ENCODE peak calls at places on chromosomes 7 and 10, in seven cellular contexts. T is H54, O is occipital lobe, F is NCI-H345, N is RPMI8226, R is ovary, W is cardiac septum. H is an unnamed sample.
A peak's percentile ranks its signal among the peaks of the same experiment; 100 is the strongest.

GRCh38 chr10:17113346-17113745 is 16.3 kb downstream of the CUBN start:
- DNase-seq in T (peak; percentile 38), O (no peak), F (no peak), N (no peak), R (no peak), W (no peak), H (no peak)

GRCh38 chr7:37495574-37496184 is 47.0 kb upstream of the ELMO1 start:
- DNase-seq in T (no peak), O (no peak), F (peak; percentile 7), N (peak; percentile 26), R (no peak), W (no peak), H (peak; percentile 11)

GRCh38 chr7:115734643-115735042 is 295.9 kb downstream of the TFEC start:
- DNase-seq in T (no peak), O (no peak), F (no peak), N (no peak), R (no peak), W (no peak), H (no peak)

GRCh38 chr10:28812384-28813372 is 135.4 kb downstream of the BAMBI start:
- DNase-seq in T (no peak), O (no peak), F (no peak), N (no peak), R (no peak), W (no peak), H (no peak)

GRCh38 chr10:99551158-99551557 is 18.4 kb downstream of the NKX2-3 start:
- DNase-seq in T (no peak), O (no peak), F (peak; percentile 82), N (peak; percentile 62), R (no peak), W (no peak), H (peak; percentile 87)

GRCh38 chr7:2263176-2263575 is 21.1 kb downstream of the NUDT1 start:
- DNase-seq in T (no peak), O (no peak), F (no peak), N (no peak), R (no peak), W (no peak), H (no peak)

GRCh38 chr10:112475565-112476233 is 28.7 kb downstream of the VTI1A start:
- DNase-seq in T (no peak), O (no peak), F (no peak), N (no peak), R (no peak), W (no peak), H (no peak)

GRCh38 chr10:63767512-63767911 is 246.3 kb downstream of the REEP3 start:
- DNase-seq in T (no peak), O (no peak), F (no peak), N (no peak), R (no peak), W (no peak), H (peak; percentile 1)

GRCh38 chr7:79489371-79489770 is 35.9 kb upstream of the MAGI2 start:
- DNase-seq in T (no peak), O (no peak), F (peak; percentile 65), N (no peak), R (no peak), W (no peak), H (peak; percentile 39)

GRCh38 chr7:107505997-107506682 is 36.3 kb downstream of the GPR22 start:
- DNase-seq in T (no peak), O (no peak), F (peak; percentile 87), N (peak; percentile 85), R (no peak), W (no peak), H (peak; percentile 32)

GRCh38 chr7:116334555-116334954 is 124.2 kb downstream of the TES start:
- DNase-seq in T (no peak), O (no peak), F (no peak), N (no peak), R (no peak), W (no peak), H (no peak)

GRCh38 chr10:99682032-99682431 is 22.7 kb downstream of the ENTPD7 start:
- DNase-seq in T (no peak), O (no peak), F (no peak), N (no peak), R (no peak), W (no peak), H (no peak)

GRCh38 chr7:150951521-150951920 is 26.6 kb downstream of the KCNH2 start:
- DNase-seq in T (no peak), O (no peak), F (no peak), N (no peak), R (no peak), W (no peak), H (no peak)

GRCh38 chr10:30747633-30748032 is 118.1 kb upstream of the LYZL2 start:
- DNase-seq in T (peak; percentile 55), O (no peak), F (no peak), N (no peak), R (no peak), W (no peak), H (no peak)

GRCh38 chr7:91046322-91047088 is 217.7 kb upstream of the FZD1 start:
- DNase-seq in T (no peak), O (no peak), F (no peak), N (no peak), R (no peak), W (no peak), H (no peak)

GRCh38 chr10:14056545-14057332 is 274.0 kb downstream of the FRMD4A start:
- DNase-seq in T (no peak), O (no peak), F (no peak), N (no peak), R (no peak), W (no peak), H (peak; percentile 75)

GRCh38 chr10:63765126-63765525 is 243.9 kb downstream of the REEP3 start:
- DNase-seq in T (peak; percentile 8), O (no peak), F (no peak), N (no peak), R (no peak), W (no peak), H (no peak)

GRCh38 chr10:4385491-4385890 is 440.5 kb upstream of the AKR1E2 start:
- DNase-seq in T (no peak), O (no peak), F (no peak), N (no peak), R (no peak), W (no peak), H (no peak)

GRCh38 chr7:106065560-106066500 is 46.3 kb downstream of the SYPL1 start:
- DNase-seq in T (no peak), O (peak; percentile 10), F (no peak), N (no peak), R (no peak), W (no peak), H (no peak)

GRCh38 chr7:115838829-115839228 is 191.7 kb downstream of the TFEC start:
- DNase-seq in T (no peak), O (no peak), F (no peak), N (no peak), R (no peak), W (no peak), H (no peak)

GRCh38 chr10:29675984-29676383 is 41.2 kb upstream of the SVIL start:
- DNase-seq in T (no peak), O (no peak), F (no peak), N (no peak), R (no peak), W (no peak), H (no peak)

GRCh38 chr10:43966571-43966965 is 317.9 kb upstream of the ZNF32 start:
- DNase-seq in T (no peak), O (no peak), F (no peak), N (no peak), R (no peak), W (no peak), H (no peak)

GRCh38 chr7:65809259-65809981 is 63.5 kb upstream of the VKORC1L1 start:
- DNase-seq in T (no peak), O (no peak), F (no peak), N (no peak), R (no peak), W (no peak), H (no peak)

GRCh38 chr7:155803418-155804376 is 8.6 kb downstream of the SHH start:
- DNase-seq in T (no peak), O (no peak), F (peak; percentile 48), N (no peak), R (no peak), W (no peak), H (no peak)

GRCh38 chr10:5861269-5862031 is 28.2 kb downstream of the ANKRD16 start:
- DNase-seq in T (peak; percentile 60), O (no peak), F (no peak), N (no peak), R (no peak), W (no peak), H (no peak)

GRCh38 chr7:151699920-151700319 is 177.0 kb downstream of the PRKAG2 start:
- DNase-seq in T (no peak), O (no peak), F (no peak), N (no peak), R (no peak), W (no peak), H (no peak)

GRCh38 chr7:1888425-1888824 is 218.3 kb downstream of the ELFN1 start:
- DNase-seq in T (no peak), O (no peak), F (no peak), N (no peak), R (no peak), W (no peak), H (no peak)

GRCh38 chr10:50563906-50564305 is 59.9 kb downstream of the SGMS1 start:
- DNase-seq in T (no peak), O (no peak), F (no peak), N (no peak), R (no peak), W (no peak), H (no peak)

GRCh38 chr10:131451407-131452015 is 140.0 kb upstream of the TCERG1L start:
- DNase-seq in T (no peak), O (no peak), F (no peak), N (no peak), R (peak; percentile 11), W (no peak), H (no peak)

GRCh38 chr10:26486304-26486703 is 48.2 kb downstream of the APBB1IP start:
- DNase-seq in T (peak; percentile 28), O (no peak), F (no peak), N (no peak), R (no peak), W (no peak), H (no peak)

GRCh38 chr10:29590598-29591415 is 44.0 kb downstream of the SVIL start:
- DNase-seq in T (no peak), O (no peak), F (peak; percentile 5), N (peak; percentile 34), R (no peak), W (no peak), H (peak; percentile 20)

GRCh38 chr10:43203491-43204393 is 63.1 kb downstream of the RASGEF1A start:
- DNase-seq in T (peak; percentile 1), O (no peak), F (peak; percentile 73), N (peak; percentile 21), R (peak; percentile 13), W (peak; percentile 72), H (no peak)

GRCh38 chr10:28256776-28257175 is 46.1 kb downstream of the MPP7 start:
- DNase-seq in T (no peak), O (no peak), F (no peak), N (no peak), R (no peak), W (no peak), H (no peak)

GRCh38 chr7:147161405-147161804 is 1044.8 kb downstream of the CNTNAP2 start:
- DNase-seq in T (no peak), O (no peak), F (no peak), N (no peak), R (no peak), W (no peak), H (no peak)

GRCh38 chr10:23438547-23439451 is at the start of gene OTUD1:
- DNase-seq in T (peak; percentile 96), O (peak; percentile 92), F (peak; percentile 85), N (peak; percentile 96), R (peak; percentile 96), W (peak; percentile 98), H (peak; percentile 40)